ENCODE peak calls at places on chromosomes 4 and X, in five cellular contexts. D is head of caudate nucleus, G is neural progenitor cell, P is GM20000, K is nucleus accumbens. F is an unnamed sample.

GRCh38 chr4:129929052-129929451 is 833.1 kb downstream of the C4orf33 start:
- DNase-seq in D (no peak), G (peak; percentile 45), P (no peak), K (no peak), F (no peak)

GRCh38 chr4:53459548-53459947 is 82.1 kb downstream of the FIP1L1 start:
- DNase-seq in D (no peak), G (no peak), P (no peak), K (no peak), F (no peak)

GRCh38 chrX:102849396-102849795 is 87.7 kb upstream of the RAB40AL start:
- DNase-seq in D (no peak), G (no peak), P (no peak), K (no peak), F (no peak)

GRCh38 chr4:59612235-59612634 is 1587.9 kb upstream of the ADGRL3 start:
- DNase-seq in D (no peak), G (no peak), P (no peak), K (no peak), F (no peak)

GRCh38 chrX:115017455-115017854 is at the start of gene IL13RA2:
- DNase-seq in D (no peak), G (no peak), P (no peak), K (no peak), F (no peak)

GRCh38 chrX:153814591-153815315 is 15.6 kb downstream of the PDZD4 start:
- DNase-seq in D (no peak), G (no peak), P (no peak), K (no peak), F (no peak)

GRCh38 chr4:18695733-18696527 is 674.4 kb upstream of the LCORL start:
- DNase-seq in D (no peak), G (peak; percentile 15), P (no peak), K (no peak), F (no peak)

GRCh38 chrX:154091678-154092077 is 5.8 kb downstream of the MECP2 start:
- DNase-seq in D (no peak), G (peak; percentile 17), P (no peak), K (no peak), F (no peak)

GRCh38 chrX:19514791-19515614 is at the start of gene MAP3K15:
- DNase-seq in D (no peak), G (peak; percentile 72), P (peak; percentile 62), K (no peak), F (peak; percentile 24)

GRCh38 chrX:115642895-115643530 is 82.0 kb downstream of the PLS3 start:
- DNase-seq in D (peak; percentile 62), G (peak; percentile 44), P (peak; percentile 9), K (no peak), F (peak; percentile 17)

GRCh38 chr4:118834960-118835895 is 698 bp downstream of the SEC24D start:
- DNase-seq in D (peak; percentile 57), G (peak; percentile 58), P (peak; percentile 71), K (peak; percentile 27), F (peak; percentile 12)

GRCh38 chr4:69749771-69750170 is 10.6 kb downstream of the SULT1B1 start:
- DNase-seq in D (no peak), G (no peak), P (no peak), K (no peak), F (no peak)

GRCh38 chrX:136209016-136209738 is 42.0 kb downstream of the MAP7D3 start:
- DNase-seq in D (peak; percentile 39), G (peak; percentile 44), P (no peak), K (no peak), F (no peak)

GRCh38 chrX:154381271-154381670 is 2.2 kb downstream of the EMD start:
- DNase-seq in D (no peak), G (peak; percentile 73), P (no peak), K (no peak), F (no peak)

GRCh38 chr4:87985097-87985886 is 9.8 kb downstream of the SPP1 start:
- DNase-seq in D (peak; percentile 86), G (peak; percentile 70), P (no peak), K (peak; percentile 70), F (no peak)

GRCh38 chrX:65924938-65925507 is 114.9 kb downstream of the VSIG4 start:
- DNase-seq in D (no peak), G (no peak), P (no peak), K (no peak), F (no peak)

GRCh38 chr4:55311792-55312490 is 34.1 kb upstream of the SRD5A3 start:
- DNase-seq in D (peak; percentile 67), G (no peak), P (no peak), K (peak; percentile 27), F (no peak)

GRCh38 chr4:102610476-102610875 is 109.3 kb downstream of the NFKB1 start:
- DNase-seq in D (no peak), G (no peak), P (no peak), K (no peak), F (no peak)

F was measured in progenitor cell of endocrine pancreas.